ENCODE peak calls at places on chromosome 21, in four cellular contexts. H, P, L and D are unnamed samples.

GRCh38 chr21:44567481-44568171 is 5.9 kb upstream of the KRTAP10-4 start:
- DNase-seq in H (no peak), P (no peak), L (no peak), D (no peak)

GRCh38 chr21:16309250-16309971 is 579.6 kb downstream of the USP25 start:
- DNase-seq in H (no peak), P (no peak), L (peak), D (no peak)

GRCh38 chr21:33552093-33552998 is 9.5 kb downstream of the SON start:
- DNase-seq in H (no peak), P (no peak), L (no peak), D (no peak)

GRCh38 chr21:34558960-34559631 is 47.1 kb upstream of the KCNE1 start:
- DNase-seq in H (no peak), P (no peak), L (peak), D (no peak)

GRCh38 chr21:30209571-30209970 is 6.3 kb downstream of the CLDN8 start:
- DNase-seq in H (no peak), P (no peak), L (no peak), D (peak)

GRCh38 chr21:37505963-37506362 is 139.4 kb downstream of the DYRK1A start:
- DNase-seq in H (no peak), P (no peak), L (no peak), D (no peak)

GRCh38 chr21:35674272-35674671 is 386.1 kb downstream of the SETD4 start:
- DNase-seq in H (no peak), P (no peak), L (no peak), D (no peak)

GRCh38 chr21:45971487-45972352 is 9.8 kb upstream of the COL6A1 start:
- DNase-seq in H (no peak), P (peak), L (no peak), D (no peak)

GRCh38 chr21:33035147-33035546 is 9.4 kb downstream of the OLIG2 start:
- DNase-seq in H (no peak), P (no peak), L (no peak), D (no peak)

GRCh38 chr21:25643486-25643885 is 4.4 kb downstream of the JAM2 start:
- DNase-seq in H (no peak), P (no peak), L (no peak), D (no peak)

GRCh38 chr21:15015622-15016471 is 49.0 kb downstream of the NRIP1 start:
- DNase-seq in H (no peak), P (peak), L (peak), D (peak)

GRCh38 chr21:39707316-39707715 is 37.7 kb upstream of the IGSF5 start:
- DNase-seq in H (no peak), P (no peak), L (no peak), D (no peak)

GRCh38 chr21:16250282-16250681 is 520.5 kb downstream of the USP25 start:
- DNase-seq in H (no peak), P (no peak), L (no peak), D (no peak)